ENCODE peak calls at places on chromosomes 6 and 20, in nine cellular contexts. U is upper lobe of left lung, Z is ovary, W is transverse colon, D is GM12878, I is A549, V is sigmoid colon, L is stomach, O is esophagus muscularis mucosa. A is an unnamed sample.

GRCh38 chr6:558089-558488 is 98.8 kb downstream of the HUS1B start:
- DNase-seq in U (no peak), Z (no peak), W (no peak), D (no peak), I (no peak), V (no peak), L (no peak), O (no peak), A (no peak)

GRCh38 chr6:164507197-164507957 is 802.0 kb downstream of the C6orf118 start:
- DNase-seq in U (no peak), Z (no peak), W (no peak), D (peak; percentile 77), I (no peak), V (no peak), L (no peak), O (no peak), A (no peak)

GRCh38 chr6:13431861-13432465 is 55.4 kb downstream of the GFOD1 start:
- DNase-seq in U (no peak), Z (no peak), W (no peak), D (peak; percentile 42), I (no peak), V (no peak), L (no peak), O (no peak), A (no peak)

GRCh38 chr6:87257565-87257964 is 64.8 kb upstream of the SMIM8 start:
- DNase-seq in U (no peak), Z (no peak), W (no peak), D (no peak), I (no peak), V (no peak), L (no peak), O (no peak), A (no peak)

GRCh38 chr20:32356935-32357868 is 929 bp upstream of the ASXL1 start:
- DNase-seq in U (peak; percentile 52), Z (peak; percentile 37), W (peak; percentile 44), D (peak; percentile 84), I (no peak), V (no peak), L (no peak), O (no peak), A (no peak)

GRCh38 chr20:31867011-31867410 is 3.3 kb downstream of the DUSP15 start:
- DNase-seq in U (no peak), Z (no peak), W (no peak), D (no peak), I (no peak), V (no peak), L (no peak), O (no peak), A (no peak)

GRCh38 chr20:32325706-32326506 is 32.2 kb upstream of the ASXL1 start:
- DNase-seq in U (no peak), Z (no peak), W (peak; percentile 49), D (no peak), I (peak; percentile 43), V (no peak), L (peak; percentile 60), O (no peak), A (no peak)

GRCh38 chr6:52736145-52736544 is 27.1 kb downstream of the GSTA2 start:
- DNase-seq in U (no peak), Z (no peak), W (no peak), D (no peak), I (no peak), V (no peak), L (no peak), O (no peak), A (no peak)

GRCh38 chr6:33622456-33623431 is 1.6 kb downstream of the ITPR3 start:
- DNase-seq in U (peak; percentile 77), Z (no peak), W (peak; percentile 59), D (peak; percentile 36), I (no peak), V (no peak), L (peak; percentile 63), O (no peak), A (peak; percentile 69)

GRCh38 chr6:74447013-74447412 is 751.0 kb downstream of the CD109 start:
- DNase-seq in U (no peak), Z (no peak), W (no peak), D (peak; percentile 27), I (peak; percentile 15), V (no peak), L (no peak), O (no peak), A (no peak)

GRCh38 chr20:20411382-20411781 is 43.5 kb downstream of the INSM1 start:
- DNase-seq in U (no peak), Z (no peak), W (no peak), D (no peak), I (no peak), V (no peak), L (no peak), O (no peak), A (no peak)

GRCh38 chr6:129345890-129346289 is 364.1 kb downstream of the ARHGAP18 start:
- DNase-seq in U (no peak), Z (no peak), W (no peak), D (no peak), I (no peak), V (no peak), L (no peak), O (no peak), A (no peak)

GRCh38 chr20:21251278-21251677 is 51.9 kb upstream of the XRN2 start:
- DNase-seq in U (no peak), Z (no peak), W (no peak), D (no peak), I (no peak), V (no peak), L (no peak), O (no peak), A (no peak)

GRCh38 chr6:11011787-11012234 is 32.3 kb downstream of the ELOVL2 start:
- DNase-seq in U (no peak), Z (no peak), W (no peak), D (no peak), I (peak; percentile 69), V (no peak), L (peak; percentile 40), O (no peak), A (no peak)

GRCh38 chr6:99143108-99143828 is 195.5 kb upstream of the FBXL4 start:
- DNase-seq in U (no peak), Z (no peak), W (no peak), D (no peak), I (no peak), V (no peak), L (no peak), O (peak; percentile 62), A (no peak)

DNA sequence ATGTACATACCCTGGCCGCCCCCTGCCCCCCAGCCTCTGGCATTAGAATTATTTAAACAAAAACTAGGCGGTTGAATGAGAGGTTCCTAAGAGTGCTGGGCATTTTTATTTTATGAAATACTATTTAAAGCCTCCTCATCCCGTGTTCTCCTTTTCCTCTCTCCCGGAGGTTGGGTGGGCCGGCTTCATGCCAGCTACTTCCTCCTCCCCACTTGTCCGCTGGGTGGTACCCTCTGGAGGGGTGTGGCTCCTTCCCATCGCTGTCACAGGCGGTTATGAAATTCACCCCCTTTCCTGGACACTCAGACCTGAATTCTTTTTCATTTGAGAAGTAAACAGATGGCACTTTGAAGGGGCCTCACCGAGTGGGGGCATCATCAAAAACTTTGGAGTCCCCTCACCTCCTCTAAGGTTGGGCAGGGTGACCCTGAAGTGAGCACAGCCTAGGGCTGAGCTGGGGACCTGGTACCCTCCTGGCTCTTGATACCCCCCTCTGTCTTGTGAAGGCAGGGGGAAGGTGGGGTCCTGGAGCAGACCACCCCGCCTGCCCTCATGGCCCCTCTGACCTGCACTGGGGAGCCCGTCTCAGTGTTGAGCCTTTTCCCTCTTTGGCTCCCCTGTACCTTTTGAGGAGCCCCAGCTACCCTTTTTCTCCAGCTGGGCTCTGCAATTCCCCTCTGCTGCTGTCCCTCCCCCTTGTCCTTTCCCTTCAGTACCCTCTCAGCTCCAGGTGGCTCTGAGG is 7.6 kb downstream of the CDKN1A start:
- DNase-seq in U (peak; percentile 69), Z (no peak), W (no peak), D (no peak), I (no peak), V (peak; percentile 80), L (peak; percentile 1), O (no peak), A (no peak)
- TF ChIP-seq EP300 in U (no peak), Z (no peak), W (no peak), D (no peak), I (no peak), V (no peak), L (no peak), O (no peak), A (no peak)

GRCh38 chr6:46626976-46627375 is 25.6 kb downstream of the CYP39A1 start:
- DNase-seq in U (no peak), Z (no peak), W (no peak), D (no peak), I (no peak), V (no peak), L (no peak), O (no peak), A (no peak)

GRCh38 chr6:46629698-46630097 is 22.9 kb downstream of the CYP39A1 start:
- DNase-seq in U (no peak), Z (no peak), W (no peak), D (no peak), I (no peak), V (no peak), L (no peak), O (no peak), A (no peak)

GRCh38 chr6:46626228-46626909 is 26.2 kb downstream of the CYP39A1 start:
- DNase-seq in U (no peak), Z (no peak), W (no peak), D (peak; percentile 7), I (no peak), V (no peak), L (no peak), O (no peak), A (no peak)

GRCh38 chr6:46628976-46629375 is 23.6 kb downstream of the CYP39A1 start:
- DNase-seq in U (no peak), Z (no peak), W (no peak), D (no peak), I (no peak), V (no peak), L (no peak), O (no peak), A (no peak)

DNA sequence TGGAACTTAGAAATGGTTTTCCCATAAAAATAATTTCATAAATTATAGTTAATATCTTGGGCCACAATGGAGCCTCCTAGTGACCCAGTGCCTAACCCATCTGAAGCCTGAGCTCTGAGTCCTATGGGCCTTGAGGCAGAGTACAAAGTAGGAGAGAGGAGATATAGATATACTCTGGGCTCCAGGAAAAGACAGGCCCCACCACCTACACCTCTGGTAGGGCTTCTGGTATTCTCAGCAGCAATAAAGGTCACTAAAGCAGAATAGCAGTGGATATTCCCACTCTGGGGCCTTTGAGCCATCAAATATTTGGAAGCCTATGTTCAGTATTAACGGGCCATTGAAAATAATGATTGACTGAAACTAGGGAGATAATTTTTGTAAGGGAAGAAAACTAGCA is 24.1 kb downstream of the CYP39A1 start:
- DNase-seq in U (no peak), Z (no peak), W (no peak), D (no peak), I (no peak), V (no peak), L (no peak), O (no peak), A (no peak)
- TF ChIP-seq EP300 in U (no peak), Z (no peak), W (no peak), D (no peak), I (no peak), V (no peak), L (no peak), O (no peak), A (no peak)

GRCh38 chr6:157281570-157281969 is 41.7 kb downstream of the TMEM242 start:
- DNase-seq in U (peak; percentile 54), Z (no peak), W (peak; percentile 60), D (no peak), I (no peak), V (no peak), L (peak; percentile 65), O (no peak), A (no peak)
- TF ChIP-seq EP300 in U (no peak), Z (no peak), W (no peak), D (no peak), I (no peak), V (no peak), L (no peak), O (no peak), A (no peak)

GRCh38 chr20:9928955-9929354 is 90.1 kb upstream of the PAK5 start:
- DNase-seq in U (no peak), Z (no peak), W (no peak), D (no peak), I (no peak), V (no peak), L (no peak), O (no peak), A (no peak)
- TF ChIP-seq EP300 in U (no peak), Z (no peak), W (no peak), D (no peak), I (no peak), V (no peak), L (no peak), O (no peak), A (no peak)

A was measured in suprapubic skin.